ENCODE peak calls at places on chromosomes 3 and 15, in four cellular contexts. Z, S, Q and U are unnamed samples.

GRCh38 chr3:153458881-153459280 is 296.9 kb downstream of the RAP2B start:
- DNase-seq in Z (no peak), S (no peak), Q (no peak), U (no peak)

GRCh38 chr3:134904333-134904771 is 109.3 kb downstream of the EPHB1 start:
- DNase-seq in Z (no peak), S (no peak), Q (no peak), U (no peak)

GRCh38 chr15:33029247-33029646 is 165.3 kb downstream of the FMN1 start:
- DNase-seq in Z (no peak), S (no peak), Q (no peak), U (no peak)

GRCh38 chr15:87365221-87365620 is 891.3 kb downstream of the NTRK3 start:
- DNase-seq in Z (no peak), S (no peak), Q (no peak), U (no peak)

GRCh38 chr3:42673082-42673481 is 12.3 kb upstream of the KLHL40 start:
- DNase-seq in Z (no peak), S (no peak), Q (no peak), U (no peak)

GRCh38 chr3:131072099-131072559 is 45.5 kb downstream of the NEK11 start:
- DNase-seq in Z (no peak), S (no peak), Q (peak; percentile 57), U (no peak)

GRCh38 chr15:52257734-52258062 is 37.9 kb downstream of the MYO5C start:
- DNase-seq in Z (no peak), S (no peak), Q (no peak), U (no peak)

GRCh38 chr3:47781326-47781684 is 388 bp downstream of the SMARCC1 start:
- DNase-seq in Z (peak; percentile 21), S (no peak), Q (peak; percentile 87), U (peak; percentile 61)

GRCh38 chr3:143171656-143172055 is 52.1 kb downstream of the CHST2 start:
- DNase-seq in Z (no peak), S (no peak), Q (no peak), U (no peak)

GRCh38 chr15:88465633-88466219 is 1.5 kb downstream of the MRPL46 start:
- DNase-seq in Z (no peak), S (no peak), Q (peak; percentile 47), U (peak; percentile 57)

GRCh38 chr3:52722491-52722890 is 16.6 kb downstream of the SPCS1 start:
- DNase-seq in Z (no peak), S (no peak), Q (no peak), U (no peak)
- H3K27ac ChIP-seq in Z (no peak overlapping the region), S (no peak overlapping the region), Q (no peak overlapping the region), U (peak overlapping the region; percentile 3)

GRCh38 chr3:157360044-157360443 is 76.6 kb upstream of the PTX3 start:
- DNase-seq in Z (peak; percentile 68), S (peak; percentile 26), Q (no peak), U (no peak)
- TF ChIP-seq REST in Z (no peak), S (no peak), Q (no peak), U (no peak)

DNA sequence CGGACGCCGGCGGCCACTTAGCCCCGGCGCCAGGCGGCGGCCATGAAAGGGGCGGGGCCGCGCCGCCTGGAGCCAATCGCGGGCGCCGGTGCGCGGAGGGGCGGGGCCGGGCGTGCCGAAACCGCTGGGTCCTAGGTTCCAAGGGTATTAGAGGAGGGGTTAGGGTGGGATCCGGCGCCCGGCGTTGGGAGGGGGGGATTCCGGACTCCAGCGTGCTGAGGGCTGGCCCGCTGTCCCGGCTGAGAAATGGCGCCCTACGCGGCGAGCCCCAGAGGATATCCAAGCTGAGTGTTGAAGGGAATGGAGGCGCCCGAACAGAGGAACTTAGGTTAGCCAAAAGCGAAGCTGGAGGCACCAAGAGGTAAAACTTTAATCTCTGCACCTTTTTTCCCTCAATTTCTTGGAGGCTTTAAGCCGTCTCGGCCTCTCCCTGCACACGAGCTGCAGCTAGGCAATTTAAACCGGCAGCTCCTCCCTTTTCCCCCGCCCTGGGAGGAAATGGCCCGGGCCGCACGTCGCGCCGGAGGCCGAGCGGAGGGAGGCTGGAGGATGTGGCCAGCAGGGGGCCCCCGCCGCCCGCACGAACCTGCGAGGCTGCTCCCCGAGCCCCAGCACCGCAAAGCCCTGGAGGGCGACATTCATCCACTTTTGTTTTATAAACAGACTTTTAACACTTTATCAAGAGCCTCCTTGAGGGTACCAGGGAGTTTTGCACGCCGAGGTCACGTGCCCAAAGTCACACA is at the start of gene XXYLT1:
- DNase-seq in Z (peak; percentile 65), S (peak; percentile 74), Q (peak; percentile 92), U (peak; percentile 79)
- H3K27ac ChIP-seq in Z (peak within 1 kb of the TSS; percentile 87), S (peak within 1 kb of the TSS; percentile 77), Q (peak within 1 kb of the TSS; percentile 66), U (peak within 1 kb of the TSS; percentile 66)

GRCh38 chr15:34337557-34338306 is at the start of gene SLC12A6:
- DNase-seq in Z (peak; percentile 90), S (peak; percentile 65), Q (peak; percentile 94), U (peak; percentile 95)
- TF ChIP-seq REST in Z (no peak), S (no peak), Q (no peak), U (no peak)

GRCh38 chr3:38603731-38604131 is 45.8 kb downstream of the SCN5A start:
- DNase-seq in Z (no peak), S (no peak), Q (no peak), U (no peak)
- H3K27ac ChIP-seq in Z (no peak overlapping the region), S (no peak overlapping the region), Q (no peak overlapping the region), U (no peak overlapping the region)

DNA sequence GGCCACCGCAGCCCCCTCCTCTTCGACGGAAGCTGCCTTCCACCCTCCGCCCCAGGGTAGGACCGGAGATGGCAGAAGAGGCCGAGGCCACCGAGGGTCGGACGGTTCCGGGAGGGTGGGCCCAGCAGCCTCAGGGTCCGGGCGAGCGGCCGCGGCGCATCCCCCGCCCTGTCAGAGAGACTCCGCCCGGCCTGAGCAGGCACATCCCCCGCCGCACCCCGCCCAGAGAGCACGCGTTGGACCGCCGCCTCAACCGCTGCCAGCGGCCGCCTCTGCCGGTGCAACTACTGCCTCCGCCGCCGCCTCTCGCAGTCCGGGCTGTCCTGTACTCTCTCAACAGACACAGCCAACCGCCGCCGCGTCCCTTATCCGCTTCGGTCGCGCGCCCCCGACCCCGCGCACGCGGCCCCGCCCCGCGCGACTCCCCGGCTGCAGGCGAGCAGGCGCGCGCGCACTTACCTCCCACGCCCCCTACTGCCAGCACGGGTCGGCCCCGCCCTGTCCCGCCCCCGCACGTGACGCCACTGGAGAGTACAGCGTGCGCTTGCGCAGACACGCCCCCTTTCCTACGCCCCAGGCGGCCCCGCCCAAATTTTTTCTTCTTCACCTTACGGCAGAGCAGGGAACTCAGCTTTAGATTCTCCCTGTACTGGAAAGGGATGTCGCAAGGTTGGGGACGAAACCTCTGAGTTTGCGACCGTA is at the start of gene MYO9A:
- DNase-seq in Z (peak; percentile 97), S (peak; percentile 97), Q (peak; percentile 97), U (peak; percentile 98)
- TF ChIP-seq REST in Z (no peak), S (no peak), Q (no peak), U (peak; percentile 6)

GRCh38 chr3:129501630-129502029 is 26.8 kb upstream of the RHO start:
- DNase-seq in Z (no peak), S (no peak), Q (no peak), U (no peak)

GRCh38 chr3:129500334-129500658 is 28.1 kb upstream of the RHO start:
- DNase-seq in Z (no peak), S (no peak), Q (no peak), U (no peak)

GRCh38 chr3:129504471-129505100 is 23.9 kb upstream of the RHO start:
- DNase-seq in Z (no peak), S (no peak), Q (no peak), U (no peak)

GRCh38 chr3:129503387-129504010 is 24.9 kb upstream of the RHO start:
- DNase-seq in Z (no peak), S (no peak), Q (no peak), U (no peak)

GRCh38 chr3:129502641-129503386 is 25.6 kb upstream of the RHO start:
- DNase-seq in Z (no peak), S (no peak), Q (no peak), U (no peak)
- H3K27ac ChIP-seq in Z (no peak overlapping the region), S (no peak overlapping the region), Q (no peak overlapping the region), U (no peak overlapping the region)

GRCh38 chr3:46624533-46624932 is 12.2 kb downstream of the FAM240A start:
- DNase-seq in Z (no peak), S (no peak), Q (no peak), U (no peak)
- TF ChIP-seq REST in Z (no peak), S (no peak), Q (no peak), U (no peak)

DNA sequence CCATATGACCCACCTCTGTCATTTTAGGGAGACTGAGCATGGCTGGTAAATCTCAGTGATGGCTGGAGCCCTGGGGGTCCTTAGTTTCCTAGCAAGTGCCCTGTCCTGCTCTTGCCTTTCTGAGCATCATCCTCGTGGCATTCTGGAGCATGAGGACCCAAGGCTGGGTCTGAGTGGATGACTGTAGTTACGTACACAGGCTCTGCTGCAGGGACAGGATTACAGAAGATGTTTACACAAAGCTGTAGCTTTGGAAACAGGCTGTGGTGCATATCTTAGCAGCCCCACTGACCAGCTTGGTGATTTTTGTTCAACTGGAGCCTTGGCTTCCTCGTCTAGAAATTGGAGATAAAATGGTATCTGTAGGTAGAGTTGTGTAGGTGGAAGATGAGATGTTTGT is 272.9 kb upstream of the CTDSPL start:
- DNase-seq in Z (no peak), S (no peak), Q (no peak), U (no peak)
- H3K27ac ChIP-seq in Z (no peak overlapping the region), S (no peak overlapping the region), Q (no peak overlapping the region), U (no peak overlapping the region)

DNA sequence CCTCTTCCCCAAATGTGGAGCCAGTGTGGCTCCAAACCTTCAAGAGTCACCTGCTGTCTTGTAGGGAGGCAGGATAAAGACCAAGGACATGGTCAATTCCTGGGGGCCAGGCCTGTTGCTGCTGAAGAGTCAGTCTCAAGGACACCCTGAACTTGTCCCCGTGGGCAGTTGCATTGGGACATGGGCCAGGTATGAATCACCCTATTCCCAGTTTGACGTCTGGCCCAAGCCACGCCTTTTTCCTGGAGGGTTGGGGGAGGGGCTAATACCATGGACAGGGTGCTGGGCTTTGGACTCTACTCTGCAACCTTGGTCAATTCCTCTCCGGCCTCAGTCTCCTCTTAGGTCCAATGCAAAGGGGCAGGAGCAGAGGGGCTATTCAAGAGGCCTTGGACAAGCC is 10.4 kb downstream of the ATP2B2 start:
- DNase-seq in Z (peak; percentile 56), S (peak; percentile 58), Q (peak; percentile 73), U (no peak)
- TF ChIP-seq REST in Z (peak; percentile 54), S (peak; percentile 70), Q (peak; percentile 56), U (no peak)